ENCODE peak calls at places on chromosomes 16 and 17, in ten cellular contexts. One of them, this sample, is unnamed.

GRCh38 chr17:39212841-39213480 is 12.8 kb downstream of the STAC2 start:
- DNase-seq in upper lobe of right lung: peak; percentile 91
- DNase-seq in neural crest cell: no peak
- DNase-seq in pons: no peak
- DNase-seq in ascending aorta: no peak
- DNase-seq in stimulated activated CD4-positive, alpha-beta T cell treated with anti-CD3 and anti-CD28 coated beads, Interleukin-4, amount 100 ng/mL, for 24 hours: no peak
- DNase-seq in nucleus accumbens: no peak
- DNase-seq in GM12865: no peak
- DNase-seq in uterus: no peak
- DNase-seq in amniotic epithelial cell: no peak
- DNase-seq in this sample: no peak

GRCh38 chr17:30519707-30520106 is 42.5 kb downstream of the GOSR1 start:
- DNase-seq in upper lobe of right lung: no peak
- DNase-seq in neural crest cell: no peak
- DNase-seq in pons: no peak
- DNase-seq in ascending aorta: no peak
- DNase-seq in stimulated activated CD4-positive, alpha-beta T cell treated with anti-CD3 and anti-CD28 coated beads, Interleukin-4, amount 100 ng/mL, for 24 hours: no peak
- DNase-seq in nucleus accumbens: no peak
- DNase-seq in GM12865: no peak
- DNase-seq in uterus: no peak
- DNase-seq in amniotic epithelial cell: peak; percentile 92
- DNase-seq in this sample: no peak

GRCh38 chr16:80058236-80058635 is 457.7 kb upstream of the MAF start:
- DNase-seq in upper lobe of right lung: no peak
- DNase-seq in neural crest cell: no peak
- DNase-seq in pons: no peak
- DNase-seq in ascending aorta: no peak
- DNase-seq in stimulated activated CD4-positive, alpha-beta T cell treated with anti-CD3 and anti-CD28 coated beads, Interleukin-4, amount 100 ng/mL, for 24 hours: no peak
- DNase-seq in nucleus accumbens: no peak
- DNase-seq in GM12865: no peak
- DNase-seq in uterus: peak; percentile 86
- DNase-seq in amniotic epithelial cell: peak; percentile 6
- DNase-seq in this sample: peak; percentile 16

GRCh38 chr16:85567101-85567866 is 45.8 kb upstream of the GSE1 start:
- DNase-seq in upper lobe of right lung: no peak
- DNase-seq in neural crest cell: no peak
- DNase-seq in pons: no peak
- DNase-seq in ascending aorta: no peak
- DNase-seq in stimulated activated CD4-positive, alpha-beta T cell treated with anti-CD3 and anti-CD28 coated beads, Interleukin-4, amount 100 ng/mL, for 24 hours: no peak
- DNase-seq in nucleus accumbens: no peak
- DNase-seq in GM12865: no peak
- DNase-seq in uterus: no peak
- DNase-seq in amniotic epithelial cell: no peak
- DNase-seq in this sample: no peak

GRCh38 chr17:40309031-40309937 is at the start of gene RARA:
- DNase-seq in upper lobe of right lung: peak; percentile 83
- DNase-seq in neural crest cell: peak; percentile 50
- DNase-seq in pons: no peak
- DNase-seq in ascending aorta: no peak
- DNase-seq in stimulated activated CD4-positive, alpha-beta T cell treated with anti-CD3 and anti-CD28 coated beads, Interleukin-4, amount 100 ng/mL, for 24 hours: no peak
- DNase-seq in nucleus accumbens: no peak
- DNase-seq in GM12865: peak; percentile 54
- DNase-seq in uterus: peak; percentile 57
- DNase-seq in amniotic epithelial cell: peak; percentile 63
- DNase-seq in this sample: peak; percentile 49

GRCh38 chr17:63634816-63635215 is 12.6 kb downstream of the MAP3K3 start:
- DNase-seq in upper lobe of right lung: no peak
- DNase-seq in neural crest cell: no peak
- DNase-seq in pons: no peak
- DNase-seq in ascending aorta: no peak
- DNase-seq in stimulated activated CD4-positive, alpha-beta T cell treated with anti-CD3 and anti-CD28 coated beads, Interleukin-4, amount 100 ng/mL, for 24 hours: no peak
- DNase-seq in nucleus accumbens: no peak
- DNase-seq in GM12865: no peak
- DNase-seq in uterus: no peak
- DNase-seq in amniotic epithelial cell: peak; percentile 33
- DNase-seq in this sample: no peak

GRCh38 chr16:29148867-29149272 is 164.0 kb downstream of the LAT start:
- DNase-seq in upper lobe of right lung: no peak
- DNase-seq in neural crest cell: no peak
- DNase-seq in pons: peak; percentile 17
- DNase-seq in ascending aorta: no peak
- DNase-seq in stimulated activated CD4-positive, alpha-beta T cell treated with anti-CD3 and anti-CD28 coated beads, Interleukin-4, amount 100 ng/mL, for 24 hours: peak; percentile 52
- DNase-seq in nucleus accumbens: no peak
- DNase-seq in GM12865: no peak
- DNase-seq in uterus: no peak
- DNase-seq in amniotic epithelial cell: no peak
- DNase-seq in this sample: no peak

GRCh38 chr17:75557075-75557851 is 30.3 kb upstream of the MYO15B start:
- DNase-seq in upper lobe of right lung: peak; percentile 87
- DNase-seq in neural crest cell: no peak
- DNase-seq in pons: peak; percentile 90
- DNase-seq in ascending aorta: no peak
- DNase-seq in stimulated activated CD4-positive, alpha-beta T cell treated with anti-CD3 and anti-CD28 coated beads, Interleukin-4, amount 100 ng/mL, for 24 hours: no peak
- DNase-seq in nucleus accumbens: peak; percentile 41
- DNase-seq in GM12865: no peak
- DNase-seq in uterus: peak; percentile 73
- DNase-seq in amniotic epithelial cell: peak; percentile 71
- DNase-seq in this sample: peak; percentile 92

GRCh38 chr17:61064087-61064951 is 335.3 kb upstream of the TBX2 start:
- DNase-seq in upper lobe of right lung: no peak
- DNase-seq in neural crest cell: no peak
- DNase-seq in pons: no peak
- DNase-seq in ascending aorta: no peak
- DNase-seq in stimulated activated CD4-positive, alpha-beta T cell treated with anti-CD3 and anti-CD28 coated beads, Interleukin-4, amount 100 ng/mL, for 24 hours: no peak
- DNase-seq in nucleus accumbens: no peak
- DNase-seq in GM12865: no peak
- DNase-seq in uterus: no peak
- DNase-seq in amniotic epithelial cell: no peak
- DNase-seq in this sample: no peak

GRCh38 chr17:31309525-31309924 is 4.3 kb downstream of the EVI2B start:
- DNase-seq in upper lobe of right lung: no peak
- DNase-seq in neural crest cell: no peak
- DNase-seq in pons: peak; percentile 64
- DNase-seq in ascending aorta: no peak
- DNase-seq in stimulated activated CD4-positive, alpha-beta T cell treated with anti-CD3 and anti-CD28 coated beads, Interleukin-4, amount 100 ng/mL, for 24 hours: no peak
- DNase-seq in nucleus accumbens: no peak
- DNase-seq in GM12865: peak; percentile 75
- DNase-seq in uterus: no peak
- DNase-seq in amniotic epithelial cell: no peak
- DNase-seq in this sample: no peak

GRCh38 chr17:78133179-78133951 is 2.8 kb downstream of the TMC8 start:
- DNase-seq in upper lobe of right lung: no peak
- DNase-seq in neural crest cell: no peak
- DNase-seq in pons: no peak
- DNase-seq in ascending aorta: no peak
- DNase-seq in stimulated activated CD4-positive, alpha-beta T cell treated with anti-CD3 and anti-CD28 coated beads, Interleukin-4, amount 100 ng/mL, for 24 hours: no peak
- DNase-seq in nucleus accumbens: no peak
- DNase-seq in GM12865: no peak
- DNase-seq in uterus: no peak
- DNase-seq in amniotic epithelial cell: no peak
- DNase-seq in this sample: no peak

GRCh38 chr17:15086776-15087175 is 178.3 kb downstream of the PMP22 start:
- DNase-seq in upper lobe of right lung: no peak
- DNase-seq in neural crest cell: no peak
- DNase-seq in pons: no peak
- DNase-seq in ascending aorta: no peak
- DNase-seq in stimulated activated CD4-positive, alpha-beta T cell treated with anti-CD3 and anti-CD28 coated beads, Interleukin-4, amount 100 ng/mL, for 24 hours: no peak
- DNase-seq in nucleus accumbens: no peak
- DNase-seq in GM12865: no peak
- DNase-seq in uterus: no peak
- DNase-seq in amniotic epithelial cell: no peak
- DNase-seq in this sample: no peak

GRCh38 chr17:2634361-2634960 is 41.0 kb downstream of the PAFAH1B1 start:
- DNase-seq in upper lobe of right lung: no peak
- DNase-seq in neural crest cell: no peak
- DNase-seq in pons: no peak
- DNase-seq in ascending aorta: no peak
- DNase-seq in stimulated activated CD4-positive, alpha-beta T cell treated with anti-CD3 and anti-CD28 coated beads, Interleukin-4, amount 100 ng/mL, for 24 hours: no peak
- DNase-seq in nucleus accumbens: no peak
- DNase-seq in GM12865: no peak
- DNase-seq in uterus: no peak
- DNase-seq in amniotic epithelial cell: peak; percentile 24
- DNase-seq in this sample: no peak

GRCh38 chr17:49916854-49917515 is 52.0 kb upstream of the DLX4 start:
- DNase-seq in upper lobe of right lung: no peak
- DNase-seq in neural crest cell: no peak
- DNase-seq in pons: no peak
- DNase-seq in ascending aorta: no peak
- DNase-seq in stimulated activated CD4-positive, alpha-beta T cell treated with anti-CD3 and anti-CD28 coated beads, Interleukin-4, amount 100 ng/mL, for 24 hours: no peak
- DNase-seq in nucleus accumbens: no peak
- DNase-seq in GM12865: no peak
- DNase-seq in uterus: no peak
- DNase-seq in amniotic epithelial cell: no peak
- DNase-seq in this sample: no peak

GRCh38 chr17:27654654-27655524 is 23.9 kb downstream of the LGALS9 start:
- DNase-seq in upper lobe of right lung: peak; percentile 85
- DNase-seq in neural crest cell: peak; percentile 78
- DNase-seq in pons: no peak
- DNase-seq in ascending aorta: no peak
- DNase-seq in stimulated activated CD4-positive, alpha-beta T cell treated with anti-CD3 and anti-CD28 coated beads, Interleukin-4, amount 100 ng/mL, for 24 hours: peak; percentile 72
- DNase-seq in nucleus accumbens: no peak
- DNase-seq in GM12865: peak; percentile 90
- DNase-seq in uterus: peak; percentile 61
- DNase-seq in amniotic epithelial cell: peak; percentile 32
- DNase-seq in this sample: peak; percentile 58

GRCh38 chr16:11306997-11307638 is 26.0 kb upstream of the PRM1 start:
- DNase-seq in upper lobe of right lung: no peak
- DNase-seq in neural crest cell: no peak
- DNase-seq in pons: no peak
- DNase-seq in ascending aorta: no peak
- DNase-seq in stimulated activated CD4-positive, alpha-beta T cell treated with anti-CD3 and anti-CD28 coated beads, Interleukin-4, amount 100 ng/mL, for 24 hours: no peak
- DNase-seq in nucleus accumbens: no peak
- DNase-seq in GM12865: peak; percentile 76
- DNase-seq in uterus: no peak
- DNase-seq in amniotic epithelial cell: peak; percentile 51
- DNase-seq in this sample: no peak

GRCh38 chr17:69857412-69857835 is 217.6 kb upstream of the KCNJ16 start:
- DNase-seq in upper lobe of right lung: no peak
- DNase-seq in neural crest cell: no peak
- DNase-seq in pons: no peak
- DNase-seq in ascending aorta: no peak
- DNase-seq in stimulated activated CD4-positive, alpha-beta T cell treated with anti-CD3 and anti-CD28 coated beads, Interleukin-4, amount 100 ng/mL, for 24 hours: no peak
- DNase-seq in nucleus accumbens: no peak
- DNase-seq in GM12865: no peak
- DNase-seq in uterus: no peak
- DNase-seq in amniotic epithelial cell: peak; percentile 53
- DNase-seq in this sample: no peak

GRCh38 chr16:79847101-79847500 is 246.6 kb upstream of the MAF start:
- DNase-seq in upper lobe of right lung: no peak
- DNase-seq in neural crest cell: no peak
- DNase-seq in pons: no peak
- DNase-seq in ascending aorta: no peak
- DNase-seq in stimulated activated CD4-positive, alpha-beta T cell treated with anti-CD3 and anti-CD28 coated beads, Interleukin-4, amount 100 ng/mL, for 24 hours: no peak
- DNase-seq in nucleus accumbens: no peak
- DNase-seq in GM12865: no peak
- DNase-seq in uterus: no peak
- DNase-seq in amniotic epithelial cell: no peak
- DNase-seq in this sample: no peak

GRCh38 chr16:87127061-87127765 is 190.0 kb downstream of the C16orf95 start:
- DNase-seq in upper lobe of right lung: no peak
- DNase-seq in neural crest cell: no peak
- DNase-seq in pons: no peak
- DNase-seq in ascending aorta: no peak
- DNase-seq in stimulated activated CD4-positive, alpha-beta T cell treated with anti-CD3 and anti-CD28 coated beads, Interleukin-4, amount 100 ng/mL, for 24 hours: no peak
- DNase-seq in nucleus accumbens: no peak
- DNase-seq in GM12865: no peak
- DNase-seq in uterus: no peak
- DNase-seq in amniotic epithelial cell: no peak
- DNase-seq in this sample: no peak

GRCh38 chr16:80654094-80654862 is 113.5 kb downstream of the DYNLRB2 start:
- DNase-seq in upper lobe of right lung: no peak
- DNase-seq in neural crest cell: no peak
- DNase-seq in pons: no peak
- DNase-seq in ascending aorta: no peak
- DNase-seq in stimulated activated CD4-positive, alpha-beta T cell treated with anti-CD3 and anti-CD28 coated beads, Interleukin-4, amount 100 ng/mL, for 24 hours: no peak
- DNase-seq in nucleus accumbens: no peak
- DNase-seq in GM12865: no peak
- DNase-seq in uterus: no peak
- DNase-seq in amniotic epithelial cell: no peak
- DNase-seq in this sample: no peak

GRCh38 chr17:17757391-17757791 is 76.1 kb downstream of the RAI1 start:
- DNase-seq in upper lobe of right lung: no peak
- DNase-seq in neural crest cell: no peak
- DNase-seq in pons: no peak
- DNase-seq in ascending aorta: no peak
- DNase-seq in stimulated activated CD4-positive, alpha-beta T cell treated with anti-CD3 and anti-CD28 coated beads, Interleukin-4, amount 100 ng/mL, for 24 hours: peak; percentile 15
- DNase-seq in nucleus accumbens: no peak
- DNase-seq in GM12865: peak; percentile 44
- DNase-seq in uterus: no peak
- DNase-seq in amniotic epithelial cell: no peak
- DNase-seq in this sample: no peak

GRCh38 chr17:48995332-48995870 is 1.8 kb upstream of the IGF2BP1 start:
- DNase-seq in upper lobe of right lung: no peak
- DNase-seq in neural crest cell: peak; percentile 36
- DNase-seq in pons: no peak
- DNase-seq in ascending aorta: no peak
- DNase-seq in stimulated activated CD4-positive, alpha-beta T cell treated with anti-CD3 and anti-CD28 coated beads, Interleukin-4, amount 100 ng/mL, for 24 hours: no peak
- DNase-seq in nucleus accumbens: no peak
- DNase-seq in GM12865: no peak
- DNase-seq in uterus: no peak
- DNase-seq in amniotic epithelial cell: no peak
- DNase-seq in this sample: no peak

GRCh38 chr17:82583720-82584234 is 64.2 kb downstream of the FOXK2 start:
- DNase-seq in upper lobe of right lung: peak; percentile 91
- DNase-seq in neural crest cell: no peak
- DNase-seq in pons: no peak
- DNase-seq in ascending aorta: no peak
- DNase-seq in stimulated activated CD4-positive, alpha-beta T cell treated with anti-CD3 and anti-CD28 coated beads, Interleukin-4, amount 100 ng/mL, for 24 hours: peak; percentile 26
- DNase-seq in nucleus accumbens: peak; percentile 73
- DNase-seq in GM12865: no peak
- DNase-seq in uterus: no peak
- DNase-seq in amniotic epithelial cell: no peak
- DNase-seq in this sample: no peak

GRCh38 chr16:23595246-23595950 is 718 bp downstream of the NDUFAB1 start:
- DNase-seq in upper lobe of right lung: no peak
- DNase-seq in neural crest cell: peak; percentile 10
- DNase-seq in pons: peak; percentile 14
- DNase-seq in ascending aorta: no peak
- DNase-seq in stimulated activated CD4-positive, alpha-beta T cell treated with anti-CD3 and anti-CD28 coated beads, Interleukin-4, amount 100 ng/mL, for 24 hours: no peak
- DNase-seq in nucleus accumbens: no peak
- DNase-seq in GM12865: peak; percentile 7
- DNase-seq in uterus: no peak
- DNase-seq in amniotic epithelial cell: peak; percentile 8
- DNase-seq in this sample: peak; percentile 1

This sample was measured in globus pallidus.